ENCODE peak calls at places on chromosomes 11 and 22, in seven cellular contexts. D, E, O, G, Q, M and Z are unnamed samples.

GRCh38 chr11:124758355-124759267 is 3.5 kb downstream of the ESAM start:
- DNase-seq in G (peak; percentile 55), M (no peak), D (peak; percentile 47), E (peak; percentile 80), O (peak; percentile 57), Q (peak; percentile 48), Z (peak; percentile 45)

GRCh38 chr11:819129-819931 is 616 bp downstream of the PNPLA2 start:
- DNase-seq in M (peak; percentile 92), D (peak; percentile 92), G (peak; percentile 73), E (peak; percentile 98), Q (peak; percentile 93), O (peak; percentile 83), Z (peak; percentile 81)

GRCh38 chr11:59172345-59173079 is 580 bp downstream of the DTX4 start:
- DNase-seq in D (peak; percentile 11), E (peak; percentile 42), M (no peak), Q (peak; percentile 33), O (peak; percentile 19), G (no peak), Z (peak; percentile 27)

GRCh38 chr22:17140826-17141771 is 18.0 kb downstream of the HDHD5 start:
- DNase-seq in D (no peak), O (no peak), Q (no peak), M (no peak), G (no peak), E (no peak), Z (no peak)

GRCh38 chr11:111512296-111513239 is at the start of gene BTG4:
- DNase-seq in O (no peak), D (no peak), M (no peak), G (peak; percentile 36), E (peak; percentile 78), Q (no peak), Z (no peak)

GRCh38 chr11:95068549-95068948 is 1.8 kb downstream of the SRSF8 start:
- DNase-seq in G (peak; percentile 97), M (peak; percentile 89), O (peak; percentile 64), Q (peak; percentile 74), D (peak; percentile 54), E (peak; percentile 94), Z (peak; percentile 96)

GRCh38 chr11:27158763-27159679 is 118.4 kb downstream of the BBOX1 start:
- DNase-seq in O (no peak), M (peak; percentile 61), G (peak; percentile 79), D (no peak), Q (peak; percentile 24), E (peak; percentile 92), Z (peak; percentile 64)

GRCh38 chr22:48099251-48099650 is 1336.8 kb downstream of the TBC1D22A start:
- DNase-seq in O (no peak), Q (no peak), D (no peak), G (no peak), M (peak; percentile 1), E (no peak), Z (no peak)

GRCh38 chr22:43396321-43396933 is 15.4 kb upstream of the MPPED1 start:
- DNase-seq in O (no peak), M (no peak), Q (no peak), E (no peak), D (no peak), G (no peak), Z (no peak)

GRCh38 chr11:15159085-15159484 is 44.4 kb downstream of the INSC start:
- DNase-seq in M (no peak), Q (no peak), E (peak; percentile 77), D (no peak), G (peak; percentile 11), O (no peak), Z (peak; percentile 39)

GRCh38 chr11:63906585-63906984 is 10.4 kb downstream of the RCOR2 start:
- DNase-seq in E (peak; percentile 46), G (no peak), Q (no peak), M (no peak), O (peak; percentile 61), D (peak; percentile 47), Z (no peak)

GRCh38 chr22:46533434-46533833 is 4.0 kb downstream of the CELSR1 start:
- DNase-seq in Q (no peak), G (no peak), M (no peak), E (no peak), D (no peak), O (no peak), Z (no peak)

GRCh38 chr11:27619039-27619438 is 81.2 kb downstream of the BDNF start:
- DNase-seq in G (peak; percentile 5), E (peak; percentile 38), D (no peak), Q (no peak), O (no peak), M (no peak), Z (no peak)

GRCh38 chr11:115244758-115245157 is 259.5 kb downstream of the CADM1 start:
- DNase-seq in E (no peak), O (no peak), Q (peak; percentile 5), G (peak; percentile 63), M (no peak), D (no peak), Z (no peak)

GRCh38 chr11:77590194-77590591 is 440 bp downstream of the AQP11 start:
- DNase-seq in Q (peak; percentile 62), O (no peak), D (no peak), E (peak; percentile 66), G (peak; percentile 53), M (peak; percentile 50), Z (no peak)

GRCh38 chr11:61976813-61977475 is 9.5 kb upstream of the FTH1 start:
- DNase-seq in D (no peak), O (no peak), M (no peak), E (no peak), Q (no peak), G (no peak), Z (no peak)

GRCh38 chr11:61983419-61983818 is 16.0 kb upstream of the FTH1 start:
- DNase-seq in G (no peak), D (no peak), M (no peak), O (no peak), Q (no peak), E (no peak), Z (no peak)

GRCh38 chr11:61978703-61979661 is 11.5 kb upstream of the FTH1 start:
- DNase-seq in O (no peak), D (no peak), Q (no peak), M (peak; percentile 65), E (peak; percentile 68), G (peak; percentile 46), Z (no peak)

GRCh38 chr11:61976420-61976800 is 9.0 kb upstream of the FTH1 start:
- DNase-seq in E (no peak), G (no peak), M (no peak), O (no peak), D (no peak), Q (no peak), Z (no peak)

DNA sequence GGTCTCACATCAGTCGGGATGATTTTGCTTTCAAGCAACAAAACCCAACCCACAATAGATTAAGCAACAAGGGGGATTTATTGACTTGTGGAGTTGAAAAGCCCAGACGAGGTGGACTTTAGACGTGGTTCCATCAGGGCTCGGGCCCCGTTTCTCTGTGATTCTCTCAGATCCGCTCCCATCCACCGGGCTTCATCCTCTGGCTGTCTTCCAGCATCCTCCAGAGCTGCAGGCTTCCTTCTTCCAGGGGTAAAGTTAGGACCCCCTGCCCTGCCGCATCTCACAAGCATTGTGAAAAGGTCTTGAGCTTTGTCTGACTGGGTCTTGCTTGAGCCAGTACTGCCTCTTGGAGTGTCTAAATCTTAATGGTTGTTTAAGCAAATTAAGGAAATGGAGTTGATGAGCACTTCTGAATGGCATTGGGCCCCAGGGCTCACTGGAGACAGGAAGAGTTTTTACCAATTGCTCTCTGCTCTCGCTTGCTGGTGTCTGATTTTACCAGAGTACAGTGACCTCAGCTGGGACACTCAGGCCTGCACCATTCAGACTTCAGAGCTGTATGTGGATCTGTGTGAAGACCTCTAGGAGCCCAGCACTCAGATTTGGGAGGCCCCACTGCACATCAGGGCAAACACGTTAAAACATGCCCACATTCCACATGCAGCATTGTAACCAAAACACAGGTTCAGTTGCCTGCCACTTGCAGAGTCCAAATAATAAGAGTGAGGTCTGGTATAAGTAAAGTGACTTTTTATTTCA is 13.5 kb upstream of the FTH1 start:
- DNase-seq in D (no peak), O (no peak), M (no peak), E (no peak), G (no peak), Q (no peak), Z (peak; percentile 67)
- H3K27ac ChIP-seq in D (no peak overlapping the region), O (no peak overlapping the region), M (no peak overlapping the region), E (no peak overlapping the region), G (no peak overlapping the region), Q (no peak overlapping the region), Z (peak overlapping the region; percentile 36)

DNA sequence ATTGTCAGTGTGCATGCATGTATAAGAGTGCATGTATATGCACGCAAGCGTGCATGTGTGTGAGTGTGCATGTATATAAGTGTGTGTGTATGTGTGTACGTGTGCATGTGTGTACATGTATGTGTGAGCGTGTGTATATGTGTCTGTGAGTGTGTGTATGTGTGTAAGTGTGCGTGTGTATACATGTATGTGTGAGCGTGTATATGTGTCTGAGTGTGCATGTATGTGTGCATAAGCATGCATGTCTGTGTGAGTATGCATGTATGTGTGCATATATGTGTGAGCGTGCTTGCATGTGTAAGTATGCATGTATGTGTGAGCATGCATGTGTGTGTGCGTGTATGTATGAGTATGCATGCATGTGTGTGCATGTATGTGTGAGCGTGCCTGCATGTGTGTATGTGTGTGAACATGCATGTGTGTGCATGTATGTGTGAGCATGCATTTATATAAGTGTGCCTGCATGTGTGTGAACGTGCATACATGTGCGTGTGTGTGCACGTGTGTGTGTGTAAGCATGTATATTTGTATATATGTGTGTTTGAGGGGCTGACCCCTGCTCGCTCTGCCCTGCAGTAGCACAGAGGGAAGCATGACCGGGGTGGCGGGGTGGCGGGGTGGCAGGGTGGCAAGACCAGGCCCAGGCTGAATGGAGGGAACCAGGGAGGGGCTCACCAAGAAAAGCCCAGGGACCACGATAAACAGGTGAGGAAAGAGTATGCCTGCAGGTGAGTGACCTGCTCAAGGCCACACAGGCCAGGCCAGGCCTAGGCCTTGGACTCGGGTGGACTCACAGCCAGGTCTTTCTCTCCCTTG is 26.3 kb downstream of the CYTH4 start:
- DNase-seq in Q (no peak), D (no peak), O (no peak), M (no peak), G (no peak), E (no peak), Z (no peak)
- H3K27ac ChIP-seq in Q (no peak overlapping the region), D (no peak overlapping the region), O (peak overlapping the region; percentile 97), M (no peak overlapping the region), G (no peak overlapping the region), E (no peak overlapping the region), Z (peak overlapping the region; percentile 94)

GRCh38 chr11:7596975-7597391 is 76.3 kb downstream of the CYB5R2 start:
- DNase-seq in M (no peak), Q (no peak), G (no peak), D (no peak), O (no peak), E (no peak), Z (peak; percentile 91)
- H3K27ac ChIP-seq in M (no peak overlapping the region), Q (no peak overlapping the region), G (no peak overlapping the region), D (no peak overlapping the region), O (no peak overlapping the region), E (no peak overlapping the region), Z (peak overlapping the region; percentile 50)

GRCh38 chr11:83545494-83545893 is 259.3 kb upstream of the CCDC90B start:
- DNase-seq in G (no peak), Q (no peak), O (no peak), E (no peak), D (no peak), M (no peak), Z (no peak)

GRCh38 chr11:83543918-83544491 is 257.8 kb upstream of the CCDC90B start:
- DNase-seq in M (no peak), D (no peak), Q (no peak), O (no peak), G (no peak), E (no peak), Z (peak; percentile 8)

GRCh38 chr11:83546371-83546770 is 260.2 kb upstream of the CCDC90B start:
- DNase-seq in G (no peak), E (no peak), Q (no peak), O (no peak), M (no peak), D (no peak), Z (no peak)

GRCh38 chr11:83544871-83545270 is 258.7 kb upstream of the CCDC90B start:
- DNase-seq in D (no peak), M (no peak), Q (no peak), G (no peak), E (no peak), O (no peak), Z (no peak)

GRCh38 chr11:83545911-83546310 is 259.7 kb upstream of the CCDC90B start:
- DNase-seq in D (no peak), Q (no peak), G (no peak), O (no peak), E (no peak), M (no peak), Z (no peak)
- H3K27ac ChIP-seq in D (no peak overlapping the region), Q (no peak overlapping the region), G (no peak overlapping the region), O (no peak overlapping the region), E (no peak overlapping the region), M (no peak overlapping the region), Z (no peak overlapping the region)